ENCODE peak calls at places on chromosomes 3 and 15, in six cellular contexts. One of them, this sample, is unnamed.

GRCh38 chr15:40108061-40108854 is 421 bp downstream of the BMF start:
- DNase-seq in stimulated activated effector memory CD8-positive, alpha-beta T cell treated with anti-CD3 and anti-CD28 coated beads, Interleukin-12 subunit alpha, Interleukin-12 subunit beta, amount 100 ng/mL, for 72 hours: no peak
- DNase-seq in iPS-NIHi11: no peak
- DNase-seq in stimulated activated CD8-positive, alpha-beta memory T cell treated with anti-CD3 and anti-CD28 coated beads, Interleukin-15, amount 100 ng/mL, for 1 hour: no peak
- DNase-seq in DMS153: no peak
- DNase-seq in A549: peak
- DNase-seq in this sample: peak

GRCh38 chr3:32963871-32964270 is 12.4 kb downstream of the CCR4 start:
- DNase-seq in stimulated activated effector memory CD8-positive, alpha-beta T cell treated with anti-CD3 and anti-CD28 coated beads, Interleukin-12 subunit alpha, Interleukin-12 subunit beta, amount 100 ng/mL, for 72 hours: no peak
- DNase-seq in iPS-NIHi11: no peak
- DNase-seq in stimulated activated CD8-positive, alpha-beta memory T cell treated with anti-CD3 and anti-CD28 coated beads, Interleukin-15, amount 100 ng/mL, for 1 hour: no peak
- DNase-seq in DMS153: no peak
- DNase-seq in A549: no peak
- DNase-seq in this sample: no peak

GRCh38 chr15:66698318-66698961 is 3.6 kb upstream of the SMAD6 start:
- DNase-seq in stimulated activated effector memory CD8-positive, alpha-beta T cell treated with anti-CD3 and anti-CD28 coated beads, Interleukin-12 subunit alpha, Interleukin-12 subunit beta, amount 100 ng/mL, for 72 hours: no peak
- DNase-seq in iPS-NIHi11: peak
- DNase-seq in stimulated activated CD8-positive, alpha-beta memory T cell treated with anti-CD3 and anti-CD28 coated beads, Interleukin-15, amount 100 ng/mL, for 1 hour: no peak
- DNase-seq in DMS153: peak
- DNase-seq in A549: peak
- DNase-seq in this sample: peak

GRCh38 chr3:118369892-118370491 is 664.7 kb downstream of the IGSF11 start:
- DNase-seq in stimulated activated effector memory CD8-positive, alpha-beta T cell treated with anti-CD3 and anti-CD28 coated beads, Interleukin-12 subunit alpha, Interleukin-12 subunit beta, amount 100 ng/mL, for 72 hours: no peak
- DNase-seq in iPS-NIHi11: no peak
- DNase-seq in stimulated activated CD8-positive, alpha-beta memory T cell treated with anti-CD3 and anti-CD28 coated beads, Interleukin-15, amount 100 ng/mL, for 1 hour: no peak
- DNase-seq in DMS153: no peak
- DNase-seq in A549: no peak
- DNase-seq in this sample: no peak

GRCh38 chr3:189195302-189195701 is 23.5 kb downstream of the TPRG1 start:
- DNase-seq in stimulated activated effector memory CD8-positive, alpha-beta T cell treated with anti-CD3 and anti-CD28 coated beads, Interleukin-12 subunit alpha, Interleukin-12 subunit beta, amount 100 ng/mL, for 72 hours: no peak
- DNase-seq in iPS-NIHi11: peak
- DNase-seq in stimulated activated CD8-positive, alpha-beta memory T cell treated with anti-CD3 and anti-CD28 coated beads, Interleukin-15, amount 100 ng/mL, for 1 hour: no peak
- DNase-seq in DMS153: no peak
- DNase-seq in A549: peak
- DNase-seq in this sample: no peak

GRCh38 chr3:110126065-110126464 is 788.7 kb upstream of the DPPA4 start:
- DNase-seq in stimulated activated effector memory CD8-positive, alpha-beta T cell treated with anti-CD3 and anti-CD28 coated beads, Interleukin-12 subunit alpha, Interleukin-12 subunit beta, amount 100 ng/mL, for 72 hours: no peak
- DNase-seq in iPS-NIHi11: no peak
- DNase-seq in stimulated activated CD8-positive, alpha-beta memory T cell treated with anti-CD3 and anti-CD28 coated beads, Interleukin-15, amount 100 ng/mL, for 1 hour: no peak
- DNase-seq in DMS153: no peak
- DNase-seq in A549: no peak
- DNase-seq in this sample: no peak

GRCh38 chr3:177538743-177539730 is 341.8 kb upstream of the TBL1XR1 start:
- DNase-seq in stimulated activated effector memory CD8-positive, alpha-beta T cell treated with anti-CD3 and anti-CD28 coated beads, Interleukin-12 subunit alpha, Interleukin-12 subunit beta, amount 100 ng/mL, for 72 hours: no peak
- DNase-seq in iPS-NIHi11: no peak
- DNase-seq in stimulated activated CD8-positive, alpha-beta memory T cell treated with anti-CD3 and anti-CD28 coated beads, Interleukin-15, amount 100 ng/mL, for 1 hour: no peak
- DNase-seq in DMS153: peak
- DNase-seq in A549: no peak
- DNase-seq in this sample: no peak

GRCh38 chr15:73464602-73465001 is 21.6 kb downstream of the REC114 start:
- DNase-seq in stimulated activated effector memory CD8-positive, alpha-beta T cell treated with anti-CD3 and anti-CD28 coated beads, Interleukin-12 subunit alpha, Interleukin-12 subunit beta, amount 100 ng/mL, for 72 hours: no peak
- DNase-seq in iPS-NIHi11: peak
- DNase-seq in stimulated activated CD8-positive, alpha-beta memory T cell treated with anti-CD3 and anti-CD28 coated beads, Interleukin-15, amount 100 ng/mL, for 1 hour: no peak
- DNase-seq in DMS153: no peak
- DNase-seq in A549: no peak
- DNase-seq in this sample: peak

GRCh38 chr15:52208306-52208946 is 17.2 kb upstream of the GNB5 start:
- DNase-seq in stimulated activated effector memory CD8-positive, alpha-beta T cell treated with anti-CD3 and anti-CD28 coated beads, Interleukin-12 subunit alpha, Interleukin-12 subunit beta, amount 100 ng/mL, for 72 hours: peak
- DNase-seq in iPS-NIHi11: peak
- DNase-seq in stimulated activated CD8-positive, alpha-beta memory T cell treated with anti-CD3 and anti-CD28 coated beads, Interleukin-15, amount 100 ng/mL, for 1 hour: peak
- DNase-seq in DMS153: no peak
- DNase-seq in A549: peak
- DNase-seq in this sample: peak

GRCh38 chr3:164832216-164832615 is 246.1 kb downstream of the SI start:
- DNase-seq in stimulated activated effector memory CD8-positive, alpha-beta T cell treated with anti-CD3 and anti-CD28 coated beads, Interleukin-12 subunit alpha, Interleukin-12 subunit beta, amount 100 ng/mL, for 72 hours: no peak
- DNase-seq in iPS-NIHi11: no peak
- DNase-seq in stimulated activated CD8-positive, alpha-beta memory T cell treated with anti-CD3 and anti-CD28 coated beads, Interleukin-15, amount 100 ng/mL, for 1 hour: no peak
- DNase-seq in DMS153: no peak
- DNase-seq in A549: peak
- DNase-seq in this sample: no peak

GRCh38 chr15:48522911-48523310 is 122.6 kb downstream of the FBN1 start:
- DNase-seq in stimulated activated effector memory CD8-positive, alpha-beta T cell treated with anti-CD3 and anti-CD28 coated beads, Interleukin-12 subunit alpha, Interleukin-12 subunit beta, amount 100 ng/mL, for 72 hours: no peak
- DNase-seq in iPS-NIHi11: no peak
- DNase-seq in stimulated activated CD8-positive, alpha-beta memory T cell treated with anti-CD3 and anti-CD28 coated beads, Interleukin-15, amount 100 ng/mL, for 1 hour: no peak
- DNase-seq in DMS153: no peak
- DNase-seq in A549: no peak
- DNase-seq in this sample: no peak

GRCh38 chr3:146969356-146969755 is 364.2 kb upstream of the PLSCR5 start:
- DNase-seq in stimulated activated effector memory CD8-positive, alpha-beta T cell treated with anti-CD3 and anti-CD28 coated beads, Interleukin-12 subunit alpha, Interleukin-12 subunit beta, amount 100 ng/mL, for 72 hours: no peak
- DNase-seq in iPS-NIHi11: no peak
- DNase-seq in stimulated activated CD8-positive, alpha-beta memory T cell treated with anti-CD3 and anti-CD28 coated beads, Interleukin-15, amount 100 ng/mL, for 1 hour: no peak
- DNase-seq in DMS153: no peak
- DNase-seq in A549: no peak
- DNase-seq in this sample: no peak

GRCh38 chr15:79230766-79231165 is 51.8 kb upstream of the ANKRD34C start:
- DNase-seq in stimulated activated effector memory CD8-positive, alpha-beta T cell treated with anti-CD3 and anti-CD28 coated beads, Interleukin-12 subunit alpha, Interleukin-12 subunit beta, amount 100 ng/mL, for 72 hours: no peak
- DNase-seq in iPS-NIHi11: no peak
- DNase-seq in stimulated activated CD8-positive, alpha-beta memory T cell treated with anti-CD3 and anti-CD28 coated beads, Interleukin-15, amount 100 ng/mL, for 1 hour: no peak
- DNase-seq in DMS153: no peak
- DNase-seq in A549: no peak
- DNase-seq in this sample: no peak

GRCh38 chr3:13626396-13626795 is 77.5 kb downstream of the FBLN2 start:
- DNase-seq in stimulated activated effector memory CD8-positive, alpha-beta T cell treated with anti-CD3 and anti-CD28 coated beads, Interleukin-12 subunit alpha, Interleukin-12 subunit beta, amount 100 ng/mL, for 72 hours: no peak
- DNase-seq in iPS-NIHi11: peak
- DNase-seq in stimulated activated CD8-positive, alpha-beta memory T cell treated with anti-CD3 and anti-CD28 coated beads, Interleukin-15, amount 100 ng/mL, for 1 hour: no peak
- DNase-seq in DMS153: no peak
- DNase-seq in A549: no peak
- DNase-seq in this sample: no peak

GRCh38 chr3:33690341-33690740 is 27.7 kb downstream of the CLASP2 start:
- DNase-seq in stimulated activated effector memory CD8-positive, alpha-beta T cell treated with anti-CD3 and anti-CD28 coated beads, Interleukin-12 subunit alpha, Interleukin-12 subunit beta, amount 100 ng/mL, for 72 hours: no peak
- DNase-seq in iPS-NIHi11: no peak
- DNase-seq in stimulated activated CD8-positive, alpha-beta memory T cell treated with anti-CD3 and anti-CD28 coated beads, Interleukin-15, amount 100 ng/mL, for 1 hour: no peak
- DNase-seq in DMS153: no peak
- DNase-seq in A549: no peak
- DNase-seq in this sample: no peak

GRCh38 chr15:33656090-33656670 is 312.1 kb upstream of the CHRM5 start:
- DNase-seq in stimulated activated effector memory CD8-positive, alpha-beta T cell treated with anti-CD3 and anti-CD28 coated beads, Interleukin-12 subunit alpha, Interleukin-12 subunit beta, amount 100 ng/mL, for 72 hours: no peak
- DNase-seq in iPS-NIHi11: no peak
- DNase-seq in stimulated activated CD8-positive, alpha-beta memory T cell treated with anti-CD3 and anti-CD28 coated beads, Interleukin-15, amount 100 ng/mL, for 1 hour: no peak
- DNase-seq in DMS153: no peak
- DNase-seq in A549: no peak
- DNase-seq in this sample: no peak

GRCh38 chr15:24684313-24684712 is 8.7 kb downstream of the NPAP1 start:
- DNase-seq in stimulated activated effector memory CD8-positive, alpha-beta T cell treated with anti-CD3 and anti-CD28 coated beads, Interleukin-12 subunit alpha, Interleukin-12 subunit beta, amount 100 ng/mL, for 72 hours: no peak
- DNase-seq in iPS-NIHi11: no peak
- DNase-seq in stimulated activated CD8-positive, alpha-beta memory T cell treated with anti-CD3 and anti-CD28 coated beads, Interleukin-15, amount 100 ng/mL, for 1 hour: no peak
- DNase-seq in DMS153: no peak
- DNase-seq in A549: no peak
- DNase-seq in this sample: no peak

GRCh38 chr15:50825946-50826345 is 60.4 kb upstream of the SPPL2A start:
- DNase-seq in stimulated activated effector memory CD8-positive, alpha-beta T cell treated with anti-CD3 and anti-CD28 coated beads, Interleukin-12 subunit alpha, Interleukin-12 subunit beta, amount 100 ng/mL, for 72 hours: no peak
- DNase-seq in iPS-NIHi11: no peak
- DNase-seq in stimulated activated CD8-positive, alpha-beta memory T cell treated with anti-CD3 and anti-CD28 coated beads, Interleukin-15, amount 100 ng/mL, for 1 hour: no peak
- DNase-seq in DMS153: no peak
- DNase-seq in A549: no peak
- DNase-seq in this sample: no peak

GRCh38 chr15:90101130-90101968 is 919 bp downstream of the IDH2 start:
- DNase-seq in stimulated activated effector memory CD8-positive, alpha-beta T cell treated with anti-CD3 and anti-CD28 coated beads, Interleukin-12 subunit alpha, Interleukin-12 subunit beta, amount 100 ng/mL, for 72 hours: no peak
- DNase-seq in iPS-NIHi11: peak
- DNase-seq in stimulated activated CD8-positive, alpha-beta memory T cell treated with anti-CD3 and anti-CD28 coated beads, Interleukin-15, amount 100 ng/mL, for 1 hour: no peak
- DNase-seq in DMS153: no peak
- DNase-seq in A549: no peak
- DNase-seq in this sample: no peak

GRCh38 chr3:111714305-111714704 is 119.2 kb upstream of the ZBED2 start:
- DNase-seq in stimulated activated effector memory CD8-positive, alpha-beta T cell treated with anti-CD3 and anti-CD28 coated beads, Interleukin-12 subunit alpha, Interleukin-12 subunit beta, amount 100 ng/mL, for 72 hours: no peak
- DNase-seq in iPS-NIHi11: peak
- DNase-seq in stimulated activated CD8-positive, alpha-beta memory T cell treated with anti-CD3 and anti-CD28 coated beads, Interleukin-15, amount 100 ng/mL, for 1 hour: no peak
- DNase-seq in DMS153: no peak
- DNase-seq in A549: no peak
- DNase-seq in this sample: peak

GRCh38 chr15:90087454-90088154 is 14.7 kb downstream of the IDH2 start:
- DNase-seq in stimulated activated effector memory CD8-positive, alpha-beta T cell treated with anti-CD3 and anti-CD28 coated beads, Interleukin-12 subunit alpha, Interleukin-12 subunit beta, amount 100 ng/mL, for 72 hours: peak
- DNase-seq in iPS-NIHi11: peak
- DNase-seq in stimulated activated CD8-positive, alpha-beta memory T cell treated with anti-CD3 and anti-CD28 coated beads, Interleukin-15, amount 100 ng/mL, for 1 hour: no peak
- DNase-seq in DMS153: no peak
- DNase-seq in A549: peak
- DNase-seq in this sample: peak

GRCh38 chr15:58070801-58071418 is 5.4 kb upstream of the ALDH1A2 start:
- DNase-seq in stimulated activated effector memory CD8-positive, alpha-beta T cell treated with anti-CD3 and anti-CD28 coated beads, Interleukin-12 subunit alpha, Interleukin-12 subunit beta, amount 100 ng/mL, for 72 hours: peak
- DNase-seq in iPS-NIHi11: peak
- DNase-seq in stimulated activated CD8-positive, alpha-beta memory T cell treated with anti-CD3 and anti-CD28 coated beads, Interleukin-15, amount 100 ng/mL, for 1 hour: no peak
- DNase-seq in DMS153: no peak
- DNase-seq in A549: peak
- DNase-seq in this sample: peak

GRCh38 chr3:161153480-161153879 is 48.3 kb upstream of the B3GALNT1 start:
- DNase-seq in stimulated activated effector memory CD8-positive, alpha-beta T cell treated with anti-CD3 and anti-CD28 coated beads, Interleukin-12 subunit alpha, Interleukin-12 subunit beta, amount 100 ng/mL, for 72 hours: no peak
- DNase-seq in iPS-NIHi11: no peak
- DNase-seq in stimulated activated CD8-positive, alpha-beta memory T cell treated with anti-CD3 and anti-CD28 coated beads, Interleukin-15, amount 100 ng/mL, for 1 hour: no peak
- DNase-seq in DMS153: no peak
- DNase-seq in A549: no peak
- DNase-seq in this sample: no peak

GRCh38 chr3:171415070-171415469 is 45.1 kb downstream of the TNIK start:
- DNase-seq in stimulated activated effector memory CD8-positive, alpha-beta T cell treated with anti-CD3 and anti-CD28 coated beads, Interleukin-12 subunit alpha, Interleukin-12 subunit beta, amount 100 ng/mL, for 72 hours: no peak
- DNase-seq in iPS-NIHi11: no peak
- DNase-seq in stimulated activated CD8-positive, alpha-beta memory T cell treated with anti-CD3 and anti-CD28 coated beads, Interleukin-15, amount 100 ng/mL, for 1 hour: no peak
- DNase-seq in DMS153: no peak
- DNase-seq in A549: no peak
- DNase-seq in this sample: peak

GRCh38 chr3:162719684-162720341 is 1223.2 kb downstream of the OTOL1 start:
- DNase-seq in stimulated activated effector memory CD8-positive, alpha-beta T cell treated with anti-CD3 and anti-CD28 coated beads, Interleukin-12 subunit alpha, Interleukin-12 subunit beta, amount 100 ng/mL, for 72 hours: no peak
- DNase-seq in iPS-NIHi11: no peak
- DNase-seq in stimulated activated CD8-positive, alpha-beta memory T cell treated with anti-CD3 and anti-CD28 coated beads, Interleukin-15, amount 100 ng/mL, for 1 hour: no peak
- DNase-seq in DMS153: no peak
- DNase-seq in A549: peak
- DNase-seq in this sample: peak

GRCh38 chr3:71568217-71568616 is 15.3 kb downstream of the FOXP1 start:
- DNase-seq in stimulated activated effector memory CD8-positive, alpha-beta T cell treated with anti-CD3 and anti-CD28 coated beads, Interleukin-12 subunit alpha, Interleukin-12 subunit beta, amount 100 ng/mL, for 72 hours: no peak
- DNase-seq in iPS-NIHi11: no peak
- DNase-seq in stimulated activated CD8-positive, alpha-beta memory T cell treated with anti-CD3 and anti-CD28 coated beads, Interleukin-15, amount 100 ng/mL, for 1 hour: no peak
- DNase-seq in DMS153: no peak
- DNase-seq in A549: no peak
- DNase-seq in this sample: no peak

GRCh38 chr3:21954709-21955108 is 203.7 kb upstream of the ZNF385D start:
- DNase-seq in stimulated activated effector memory CD8-positive, alpha-beta T cell treated with anti-CD3 and anti-CD28 coated beads, Interleukin-12 subunit alpha, Interleukin-12 subunit beta, amount 100 ng/mL, for 72 hours: no peak
- DNase-seq in iPS-NIHi11: no peak
- DNase-seq in stimulated activated CD8-positive, alpha-beta memory T cell treated with anti-CD3 and anti-CD28 coated beads, Interleukin-15, amount 100 ng/mL, for 1 hour: no peak
- DNase-seq in DMS153: no peak
- DNase-seq in A549: no peak
- DNase-seq in this sample: peak

This sample was measured in A172.